ENCODE peak calls at places on chromosomes 6 and 20, in eight cellular contexts. W, P, I, M, H, B, Y and A are unnamed samples. For H3K4me1, the result is how much of the 10 kb centered on the place peaks cover.

GRCh38 chr20:16810216-16810615 is 62.1 kb downstream of the OTOR start:
- DNase-seq in W (no peak), P (no peak), I (peak), M (no peak), H (no peak), B (no peak), Y (no peak), A (no peak)

GRCh38 chr6:10390495-10391298 is 24.2 kb downstream of the TFAP2A start:
- DNase-seq in W (no peak), P (peak), I (no peak), M (no peak), H (no peak), B (peak), Y (no peak), A (no peak)

GRCh38 chr20:21554985-21555384 is 41.1 kb upstream of the NKX2-2 start:
- DNase-seq in W (no peak), P (no peak), I (no peak), M (no peak), H (no peak), B (no peak), Y (no peak), A (no peak)

GRCh38 chr6:21037453-21037852 is 503.2 kb downstream of the CDKAL1 start:
- DNase-seq in W (no peak), P (no peak), I (no peak), M (no peak), H (no peak), B (no peak), Y (no peak), A (no peak)

GRCh38 chr6:21953831-21954801 is 342.7 kb downstream of the PRL start:
- DNase-seq in W (peak), P (no peak), I (peak), M (no peak), H (peak), B (peak), Y (no peak), A (no peak)

GRCh38 chr20:46169245-46170171 is 51.4 kb downstream of the CD40 start:
- DNase-seq in W (no peak), P (no peak), I (no peak), M (no peak), H (no peak), B (no peak), Y (no peak), A (no peak)

GRCh38 chr20:1391640-1392442 is 1.0 kb downstream of the FKBP1A start:
- DNase-seq in W (no peak), P (no peak), I (peak), M (no peak), H (no peak), B (peak), Y (peak), A (no peak)

GRCh38 chr6:168171673-168172352 is 92.8 kb upstream of the FRMD1 start:
- DNase-seq in W (no peak), P (no peak), I (no peak), M (no peak), H (peak), B (peak), Y (no peak), A (no peak)

GRCh38 chr20:20710847-20711315 is 1.6 kb downstream of the RALGAPA2 start:
- DNase-seq in W (no peak), P (no peak), I (peak), M (no peak), H (peak), B (no peak), Y (no peak), A (no peak)

GRCh38 chr6:105319331-105319730 is 83.6 kb downstream of the PREP start:
- DNase-seq in W (no peak), P (no peak), I (peak), M (no peak), H (no peak), B (no peak), Y (no peak), A (no peak)

GRCh38 chr20:29689411-29690225 is 1567.8 kb upstream of the DEFB115 start:
- DNase-seq in W (no peak), P (no peak), I (peak), M (no peak), H (no peak), B (no peak), Y (no peak), A (peak)

GRCh38 chr6:110949679-110950285 is 8.7 kb upstream of the GTF3C6 start:
- DNase-seq in W (no peak), P (no peak), I (peak), M (no peak), H (no peak), B (no peak), Y (no peak), A (no peak)

GRCh38 chr6:25675172-25675571 is 23.2 kb downstream of the SCGN start:
- DNase-seq in W (peak), P (no peak), I (no peak), M (no peak), H (no peak), B (no peak), Y (no peak), A (no peak)

GRCh38 chr20:4956200-4956810 is 45.0 kb downstream of the SLC23A2 start:
- DNase-seq in W (no peak), P (peak), I (peak), M (no peak), H (no peak), B (no peak), Y (no peak), A (no peak)

GRCh38 chr20:44295995-44296394 is 15.0 kb downstream of the FITM2 start:
- DNase-seq in W (no peak), P (no peak), I (no peak), M (no peak), H (no peak), B (no peak), Y (no peak), A (peak)

GRCh38 chr6:66578362-66578761 is 871.3 kb upstream of the EYS start:
- DNase-seq in W (no peak), P (no peak), I (no peak), M (no peak), H (no peak), B (no peak), Y (no peak), A (no peak)

GRCh38 chr6:90025418-90026089 is 131.3 kb downstream of the GJA10 start:
- DNase-seq in W (no peak), P (no peak), I (peak), M (no peak), H (no peak), B (no peak), Y (no peak), A (no peak)

GRCh38 chr6:85132091-85132490 is 317.8 kb upstream of the NT5E start:
- DNase-seq in W (no peak), P (no peak), I (no peak), M (no peak), H (no peak), B (no peak), Y (no peak), A (no peak)

GRCh38 chr6:85130743-85131142 is 319.1 kb upstream of the NT5E start:
- DNase-seq in W (no peak), P (no peak), I (no peak), M (no peak), H (no peak), B (no peak), Y (no peak), A (no peak)

GRCh38 chr6:85127696-85128225 is 322.1 kb upstream of the NT5E start:
- DNase-seq in W (no peak), P (no peak), I (no peak), M (no peak), H (no peak), B (no peak), Y (no peak), A (no peak)

GRCh38 chr6:85127179-85127498 is 322.7 kb upstream of the NT5E start:
- DNase-seq in W (no peak), P (no peak), I (no peak), M (no peak), H (no peak), B (no peak), Y (no peak), A (no peak)

GRCh38 chr6:85129881-85130280 is 320.0 kb upstream of the NT5E start:
- DNase-seq in W (no peak), P (no peak), I (peak), M (no peak), H (no peak), B (no peak), Y (no peak), A (no peak)
- H3K4me1 ChIP-seq in W (under half), P (under half), I (under half), M (under half), H (under half), B (under half), Y (under half), A (under half)

DNA sequence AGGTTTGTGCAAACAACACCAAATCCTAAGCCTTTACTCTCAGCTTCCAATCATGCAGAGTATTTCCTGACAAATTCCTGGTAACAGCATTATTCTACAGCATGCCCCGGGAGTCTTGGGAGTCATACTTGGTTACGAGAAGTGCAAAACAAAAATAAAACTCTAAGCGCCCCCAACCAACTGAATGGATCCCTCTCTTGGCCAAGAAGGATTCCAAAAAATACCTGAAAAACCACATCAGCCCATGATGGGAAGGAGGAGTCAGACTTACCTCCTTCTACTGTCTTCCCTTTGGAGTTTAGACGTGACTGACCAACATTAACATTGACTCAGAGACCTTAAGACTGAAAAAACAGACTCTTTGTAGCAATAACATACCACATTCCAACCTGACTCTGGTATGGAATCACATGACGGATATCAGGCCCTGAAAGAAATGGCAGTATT is 30.7 kb upstream of the PPP1R3G start:
- DNase-seq in W (no peak), P (no peak), I (no peak), M (no peak), H (no peak), B (no peak), Y (no peak), A (no peak)
- H3K4me3 ChIP-seq in W (no peak), P (no peak), I (no peak), M (no peak), H (no peak), B (no peak), Y (no peak), A (no peak)

GRCh38 chr6:106747139-106747538 is 117.8 kb downstream of the QRSL1 start:
- DNase-seq in W (no peak), P (no peak), I (peak), M (no peak), H (no peak), B (no peak), Y (no peak), A (no peak)

GRCh38 chr6:106746660-106747059 is 117.3 kb downstream of the QRSL1 start:
- DNase-seq in W (no peak), P (no peak), I (peak), M (no peak), H (no peak), B (no peak), Y (no peak), A (no peak)

GRCh38 chr6:106744781-106745180 is 115.4 kb downstream of the QRSL1 start:
- DNase-seq in W (no peak), P (no peak), I (no peak), M (no peak), H (no peak), B (no peak), Y (no peak), A (no peak)

GRCh38 chr6:106745824-106746610 is 116.6 kb downstream of the QRSL1 start:
- DNase-seq in W (no peak), P (no peak), I (peak), M (no peak), H (no peak), B (no peak), Y (no peak), A (no peak)

DNA sequence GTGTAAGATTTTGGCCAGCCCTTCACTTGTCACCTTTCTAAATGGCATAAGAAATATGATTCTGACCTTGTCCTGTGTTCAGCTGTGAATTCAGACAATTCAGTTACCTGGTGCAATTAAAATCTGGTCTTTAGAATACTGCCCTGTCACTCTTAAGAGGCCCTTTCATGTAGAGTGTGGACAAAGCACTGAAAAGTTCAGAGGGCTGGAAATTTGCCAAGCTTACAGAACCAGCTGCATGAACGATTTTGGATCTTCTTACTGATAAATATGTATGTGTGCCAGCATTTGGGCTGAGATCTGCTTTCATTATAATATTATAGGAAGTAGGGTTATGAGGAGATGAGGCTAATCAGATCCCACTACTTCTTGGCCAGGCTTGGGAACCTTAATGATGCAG is 116.0 kb downstream of the QRSL1 start:
- DNase-seq in W (no peak), P (no peak), I (no peak), M (no peak), H (no peak), B (no peak), Y (no peak), A (no peak)
- H3K4me1 ChIP-seq in W (under half), P (under half), I (under half), M (under half), H (under half), B (under half), Y (under half), A (under half)

DNA sequence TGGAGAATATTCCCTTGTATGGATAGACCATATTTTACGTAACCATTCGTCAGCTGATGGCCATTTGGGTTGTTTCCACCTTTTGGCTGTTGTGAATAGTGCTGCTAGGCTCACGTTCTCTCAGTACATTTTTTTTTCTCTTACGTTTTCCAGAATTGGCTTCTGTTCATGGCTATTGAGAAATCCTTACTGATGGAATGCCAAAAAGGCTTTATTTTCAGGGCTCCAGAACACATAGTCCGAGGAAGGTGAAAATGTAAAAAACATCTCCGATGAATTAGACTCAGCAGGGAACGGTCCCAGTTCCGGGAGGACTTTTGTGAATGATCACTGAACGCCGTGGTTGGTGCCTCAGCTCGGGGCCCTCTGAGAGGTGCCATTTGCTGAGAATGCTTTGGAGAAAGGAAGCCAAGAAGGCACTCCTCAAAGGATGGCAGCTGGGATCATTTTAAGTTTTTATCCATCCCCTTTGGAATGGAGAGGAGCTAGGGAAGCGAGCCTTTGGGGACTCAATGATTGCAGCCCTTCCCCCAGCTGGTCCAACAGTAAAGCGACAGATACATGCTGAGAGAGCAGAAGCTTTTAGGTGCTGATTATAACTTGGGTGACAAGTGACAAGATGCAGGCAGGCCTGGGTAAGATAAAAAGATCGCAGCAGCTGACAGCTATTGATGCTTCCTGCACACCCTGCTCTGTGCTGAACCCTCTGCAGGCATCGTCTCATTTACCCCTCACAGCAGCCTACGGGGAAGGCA is 133.3 kb upstream of the KCNG1 start:
- DNase-seq in W (peak), P (no peak), I (no peak), M (no peak), H (no peak), B (no peak), Y (no peak), A (no peak)
- H3K4me3 ChIP-seq in W (no peak), P (no peak), I (no peak), M (no peak), H (no peak), B (no peak), Y (no peak), A (peak)

DNA sequence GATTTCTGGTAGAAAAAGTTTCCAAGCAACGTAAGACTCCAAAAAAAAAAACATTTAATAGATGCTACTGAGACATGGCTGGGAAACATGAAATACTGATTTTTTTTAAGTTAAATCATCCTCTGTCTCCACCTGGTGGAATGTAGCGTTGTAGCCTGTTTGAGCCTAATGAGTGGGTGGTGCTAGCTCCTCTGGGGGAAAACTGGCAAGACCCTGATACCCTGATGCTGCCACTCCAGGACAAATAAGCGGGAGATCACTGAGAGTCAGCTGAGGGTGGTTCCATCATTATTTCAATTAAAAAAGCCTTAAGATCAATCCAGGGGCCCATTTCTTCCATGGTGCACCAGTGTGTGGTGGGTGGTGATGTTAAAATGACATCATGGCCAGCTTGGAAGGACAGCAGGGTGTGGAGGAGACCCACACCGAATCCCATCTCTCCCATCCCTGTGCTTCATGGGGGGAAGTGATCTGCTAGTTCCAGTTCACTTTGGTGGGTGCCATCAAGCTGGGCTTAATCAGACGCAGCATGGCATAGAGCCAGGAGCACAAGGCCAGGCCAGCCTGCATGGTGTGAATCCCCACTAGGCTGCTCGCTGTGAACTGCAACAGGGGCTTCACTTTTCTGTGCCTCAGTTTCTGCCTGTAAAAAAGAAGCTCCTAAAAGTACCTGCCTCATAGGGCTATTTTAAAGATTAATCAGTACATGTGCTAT is 12.8 kb upstream of the MRPS10 start:
- DNase-seq in W (peak), P (no peak), I (peak), M (no peak), H (no peak), B (peak), Y (no peak), A (no peak)
- H3K4me1 ChIP-seq in W (under half), P (under half), I (under half), M (under half), H (under half), B (under half), Y (under half), A (under half)

DNA sequence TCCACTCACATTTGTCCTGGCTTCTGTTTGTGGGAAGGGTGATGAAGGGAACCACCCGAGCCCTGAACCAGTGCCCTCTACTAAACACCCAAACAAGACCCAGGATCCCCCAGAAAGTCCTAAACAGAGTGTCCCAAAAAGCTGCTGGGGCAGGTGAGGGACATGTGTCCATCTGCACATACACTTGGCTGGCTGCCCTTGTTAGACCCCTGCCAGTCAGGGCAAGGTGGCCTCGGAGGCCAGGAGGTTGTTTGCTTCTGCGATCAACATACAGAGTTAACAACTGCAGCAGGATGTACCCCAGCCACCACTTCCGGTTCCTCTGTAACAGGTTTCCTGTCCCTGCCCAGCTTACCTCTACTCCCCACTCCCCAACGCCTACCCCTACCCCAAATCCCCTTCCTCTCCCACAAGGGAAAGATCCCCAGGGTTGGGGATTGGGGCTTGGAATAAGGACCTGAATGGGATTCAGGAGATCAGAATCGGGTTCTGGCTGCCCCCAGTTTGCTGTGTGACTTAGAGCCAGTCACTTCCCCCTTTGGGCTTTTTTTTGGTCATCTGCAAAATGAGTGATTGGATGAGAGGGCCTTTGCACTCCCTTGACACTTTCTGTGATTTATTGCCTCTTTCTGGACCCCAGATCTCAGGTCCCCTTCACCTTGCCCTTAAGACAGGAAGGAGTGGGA is 13.9 kb downstream of the DEF6 start:
- DNase-seq in W (no peak), P (no peak), I (no peak), M (no peak), H (no peak), B (peak), Y (peak), A (no peak)
- H3K4me3 ChIP-seq in W (no peak), P (no peak), I (no peak), M (no peak), H (no peak), B (no peak), Y (peak), A (no peak)